ENCODE peak calls at places on chromosomes 6 and 20, in ten cellular contexts. Q, C, R, Z, S, A, U, V, F and H are unnamed samples.
A peak's percentile ranks its signal among the peaks of the same experiment; 100 is the strongest.

GRCh38 chr20:34581341-34582189 is 23.0 kb downstream of the MAP1LC3A start:
- DNase-seq in Q (peak; percentile 39), C (no peak), R (no peak), Z (no peak), S (peak; percentile 75), A (peak; percentile 70), U (peak; percentile 42), V (no peak), F (peak; percentile 43), H (peak; percentile 69)

GRCh38 chr20:49712918-49713778 is 530 bp downstream of the B4GALT5 start:
- DNase-seq in Q (peak; percentile 53), C (peak; percentile 6), R (no peak), Z (peak; percentile 53), S (no peak), A (peak; percentile 17), U (peak; percentile 41), V (no peak), F (no peak), H (peak; percentile 70)

GRCh38 chr6:6825986-6826901 is 237.7 kb downstream of the LY86 start:
- DNase-seq in Q (no peak), C (no peak), R (no peak), Z (peak; percentile 60), S (no peak), A (no peak), U (peak; percentile 56), V (no peak), F (peak; percentile 41), H (no peak)

GRCh38 chr20:56358600-56359211 is at the start of gene FAM210B:
- DNase-seq in Q (peak; percentile 88), C (peak; percentile 67), R (no peak), Z (peak; percentile 84), S (peak; percentile 80), A (peak; percentile 87), U (peak; percentile 88), V (peak; percentile 87), F (peak; percentile 84), H (peak; percentile 99)

GRCh38 chr6:92023410-92023940 is 1395.9 kb downstream of the EPHA7 start:
- DNase-seq in Q (no peak), C (no peak), R (no peak), Z (no peak), S (no peak), A (no peak), U (no peak), V (no peak), F (no peak), H (no peak)

GRCh38 chr6:5091210-5091609 is 6.1 kb downstream of the PPP1R3G start:
- DNase-seq in Q (no peak), C (no peak), R (no peak), Z (no peak), S (no peak), A (no peak), U (no peak), V (no peak), F (no peak), H (no peak)

GRCh38 chr6:50271266-50271665 is 221.5 kb upstream of the DEFB112 start:
- DNase-seq in Q (no peak), C (no peak), R (no peak), Z (no peak), S (no peak), A (no peak), U (no peak), V (no peak), F (no peak), H (no peak)

GRCh38 chr6:113642390-113642713 is 214.8 kb upstream of the MARCKS start:
- DNase-seq in Q (no peak), C (no peak), R (no peak), Z (no peak), S (no peak), A (no peak), U (no peak), V (no peak), F (no peak), H (no peak)

GRCh38 chr6:39844866-39845265 is 52.7 kb downstream of the DAAM2 start:
- DNase-seq in Q (no peak), C (no peak), R (no peak), Z (no peak), S (no peak), A (no peak), U (no peak), V (no peak), F (no peak), H (no peak)

GRCh38 chr6:107114872-107115694 is at the start of gene BEND3:
- DNase-seq in Q (peak; percentile 46), C (peak; percentile 14), R (no peak), Z (peak; percentile 45), S (no peak), A (no peak), U (peak; percentile 40), V (peak; percentile 75), F (no peak), H (peak; percentile 62)

GRCh38 chr6:81105998-81106397 is 646.5 kb downstream of the TENT5A start:
- DNase-seq in Q (no peak), C (no peak), R (no peak), Z (no peak), S (peak; percentile 35), A (no peak), U (no peak), V (no peak), F (no peak), H (peak; percentile 13)